ENCODE peak calls at places on chromosomes 12 and 14, in six cellular contexts. J is esophagus muscularis mucosa; G is mucosa of gallbladder; E is AG08395; X is GM20000; B is stimulated activated CD4-positive, alpha-beta T cell treated with anti-CD3 and anti-CD28 coated beads, TNF-alpha, amount 100 ng/mL, for 4 hours. S is an unnamed sample.

GRCh38 chr14:24327303-24327702 is 7.6 kb downstream of the ADCY4 start:
- DNase-seq in J (no peak), G (no peak), E (no peak), X (no peak), B (no peak), S (no peak)

GRCh38 chr12:113471619-113472171 is at the start of gene LHX5:
- DNase-seq in J (no peak), G (no peak), E (no peak), X (peak), B (no peak), S (no peak)

GRCh38 chr12:26121323-26121740 is 3.5 kb downstream of the BHLHE41 start:
- DNase-seq in J (peak), G (no peak), E (no peak), X (no peak), B (no peak), S (no peak)

GRCh38 chr12:10397311-10397710 is 7.5 kb upstream of the KLRK1 start:
- DNase-seq in J (no peak), G (no peak), E (no peak), X (no peak), B (no peak), S (no peak)

GRCh38 chr12:53182836-53183235 is 2.1 kb upstream of the CSAD start:
- DNase-seq in J (no peak), G (no peak), E (no peak), X (no peak), B (no peak), S (no peak)

GRCh38 chr14:103728721-103729120 is 13.1 kb downstream of the ZFYVE21 start:
- DNase-seq in J (no peak), G (no peak), E (no peak), X (no peak), B (no peak), S (no peak)

GRCh38 chr14:64478634-64479250 is 13.4 kb downstream of the AKAP5 start:
- DNase-seq in J (no peak), G (no peak), E (peak), X (peak), B (no peak), S (peak)

GRCh38 chr14:24481622-24482324 is 26.3 kb downstream of the CMA1 start:
- DNase-seq in J (no peak), G (peak), E (peak), X (peak), B (peak), S (peak)

GRCh38 chr14:65745396-65746190 is 333.1 kb downstream of the FUT8 start:
- DNase-seq in J (no peak), G (no peak), E (no peak), X (no peak), B (no peak), S (no peak)

GRCh38 chr12:45215419-45216296 is at the start of gene ANO6:
- DNase-seq in J (peak), G (peak), E (peak), X (peak), B (peak), S (peak)

GRCh38 chr12:6827982-6828670 is at the start of gene P3H3:
- DNase-seq in J (no peak), G (no peak), E (peak), X (no peak), B (no peak), S (no peak)

GRCh38 chr12:11967356-11968040 is 103.2 kb upstream of the BCL2L14 start:
- DNase-seq in J (no peak), G (no peak), E (no peak), X (no peak), B (no peak), S (no peak)

GRCh38 chr14:92294506-92294905 is 28.5 kb upstream of the SLC24A4 start:
- DNase-seq in J (no peak), G (no peak), E (no peak), X (no peak), B (no peak), S (no peak)

GRCh38 chr12:4133636-4134433 is 139.7 kb upstream of the CCND2 start:
- DNase-seq in J (no peak), G (no peak), E (no peak), X (no peak), B (no peak), S (no peak)

GRCh38 chr12:3432868-3433267 is 58.1 kb upstream of the PRMT8 start:
- DNase-seq in J (no peak), G (no peak), E (no peak), X (no peak), B (no peak), S (no peak)

GRCh38 chr12:104694711-104695110 is 238.0 kb downstream of the CHST11 start:
- DNase-seq in J (no peak), G (no peak), E (no peak), X (no peak), B (no peak), S (no peak)

GRCh38 chr14:94536836-94537235 is 24.4 kb upstream of the SERPINA4 start:
- DNase-seq in J (no peak), G (no peak), E (no peak), X (no peak), B (no peak), S (peak)

GRCh38 chr14:96206461-96206860 is 1.8 kb downstream of the BDKRB2 start:
- DNase-seq in J (no peak), G (no peak), E (no peak), X (no peak), B (no peak), S (no peak)

GRCh38 chr14:22318951-22319350 is 270.1 kb downstream of the DAD1 start:
- DNase-seq in J (no peak), G (no peak), E (no peak), X (no peak), B (no peak), S (no peak)

GRCh38 chr12:31950492-31950891 is 8.7 kb upstream of the RESF1 start:
- DNase-seq in J (no peak), G (no peak), E (no peak), X (no peak), B (no peak), S (no peak)

GRCh38 chr12:12609692-12610091 is 2.0 kb upstream of the CREBL2 start:
- DNase-seq in J (no peak), G (no peak), E (no peak), X (no peak), B (no peak), S (no peak)

GRCh38 chr14:29030970-29031369 is 264.4 kb downstream of the FOXG1 start:
- DNase-seq in J (no peak), G (no peak), E (no peak), X (no peak), B (no peak), S (no peak)

GRCh38 chr14:79432640-79433039 is 778.7 kb downstream of the DIO2 start:
- DNase-seq in J (no peak), G (no peak), E (no peak), X (no peak), B (no peak), S (no peak)

GRCh38 chr12:44873898-44874297 is 2.2 kb downstream of the NELL2 start:
- DNase-seq in J (no peak), G (no peak), E (peak), X (peak), B (no peak), S (no peak)

GRCh38 chr12:95220726-95221125 is 3.1 kb downstream of the VEZT start:
- DNase-seq in J (no peak), G (no peak), E (no peak), X (no peak), B (no peak), S (no peak)

GRCh38 chr14:101364503-101365328 is 196.6 kb upstream of the DIO3 start:
- DNase-seq in J (peak), G (no peak), E (no peak), X (no peak), B (no peak), S (no peak)

GRCh38 chr14:28300356-28300755 is 466.2 kb upstream of the FOXG1 start:
- DNase-seq in J (no peak), G (no peak), E (no peak), X (no peak), B (no peak), S (no peak)

GRCh38 chr14:63949696-63950095 is 96.9 kb downstream of the SYNE2 start:
- DNase-seq in J (no peak), G (no peak), E (no peak), X (no peak), B (no peak), S (no peak)

GRCh38 chr12:90275088-90275487 is 566.5 kb upstream of the ATP2B1 start:
- DNase-seq in J (no peak), G (no peak), E (no peak), X (no peak), B (no peak), S (no peak)

GRCh38 chr14:22266141-22266442 is 322.9 kb downstream of the DAD1 start:
- DNase-seq in J (no peak), G (no peak), E (no peak), X (no peak), B (no peak), S (no peak)

GRCh38 chr14:73712071-73712506 is 2.1 kb downstream of the PNMA1 start:
- DNase-seq in J (no peak), G (no peak), E (no peak), X (no peak), B (no peak), S (no peak)

GRCh38 chr12:45536254-45536653 is 193.3 kb upstream of the ARID2 start:
- DNase-seq in J (no peak), G (no peak), E (no peak), X (no peak), B (no peak), S (no peak)

GRCh38 chr12:95605087-95605486 is 53.8 kb upstream of the USP44 start:
- DNase-seq in J (peak), G (no peak), E (no peak), X (no peak), B (no peak), S (no peak)

GRCh38 chr12:64036414-64036813 is 185.7 kb downstream of the KICS2 start:
- DNase-seq in J (no peak), G (no peak), E (no peak), X (no peak), B (no peak), S (no peak)

GRCh38 chr12:75571204-75571603 is 59.8 kb upstream of the KRR1 start:
- DNase-seq in J (no peak), G (no peak), E (no peak), X (no peak), B (no peak), S (no peak)